ENCODE peak calls at places on chromosomes 13 and 19, in ten cellular contexts. X is kidney, H is colonic mucosa, E is thoracic aorta, U is ovary, Y is mucosa of descending colon, B is ascending aorta, Q is transverse colon, N is brain microvascular endothelial cell, R is fibroblast of lung. T is an unnamed sample.

GRCh38 chr13:94412870-94413269 is 66.6 kb downstream of the DCT start:
- DNase-seq in X (no peak), H (no peak), E (no peak), U (no peak), Y (no peak), B (no peak), Q (no peak), N (no peak), R (no peak), T (peak; percentile 9)

GRCh38 chr19:35555301-35556005 is 8.0 kb downstream of the ATP4A start:
- DNase-seq in X (peak; percentile 44), H (no peak), E (no peak), U (no peak), Y (no peak), B (no peak), Q (no peak), N (no peak), R (peak; percentile 24), T (peak; percentile 29)

GRCh38 chr19:6415592-6416190 is 8.9 kb downstream of the KHSRP start:
- DNase-seq in X (no peak), H (no peak), E (no peak), U (no peak), Y (no peak), B (no peak), Q (no peak), N (no peak), R (no peak), T (no peak)

GRCh38 chr19:53131085-53131484 is 1.6 kb downstream of the ZNF415 start:
- DNase-seq in X (no peak), H (no peak), E (no peak), U (no peak), Y (no peak), B (no peak), Q (no peak), N (no peak), R (no peak), T (no peak)

GRCh38 chr13:98447130-98447529 is 129.8 kb downstream of the STK24 start:
- DNase-seq in X (peak; percentile 37), H (no peak), E (no peak), U (no peak), Y (no peak), B (no peak), Q (no peak), N (no peak), R (no peak), T (no peak)

GRCh38 chr13:113776231-113777125 is 17.5 kb downstream of the TMEM255B start:
- DNase-seq in X (no peak), H (no peak), E (no peak), U (no peak), Y (no peak), B (no peak), Q (no peak), N (no peak), R (no peak), T (no peak)

GRCh38 chr19:46515879-46516350 is 20.2 kb upstream of the PNMA8B start:
- DNase-seq in X (no peak), H (no peak), E (no peak), U (no peak), Y (no peak), B (no peak), Q (no peak), N (peak; percentile 26), R (peak; percentile 44), T (peak; percentile 52)

GRCh38 chr13:22561581-22561980 is 619.2 kb upstream of the SGCG start:
- DNase-seq in X (no peak), H (no peak), E (no peak), U (no peak), Y (no peak), B (no peak), Q (no peak), N (no peak), R (no peak), T (no peak)

GRCh38 chr19:46015080-46015960 is 7.5 kb downstream of the PGLYRP1 start:
- DNase-seq in X (peak; percentile 92), H (peak; percentile 90), E (no peak), U (peak; percentile 46), Y (peak; percentile 88), B (peak; percentile 16), Q (peak; percentile 83), N (no peak), R (peak; percentile 17), T (no peak)

GRCh38 chr13:61255035-61255796 is 160.4 kb downstream of the PCDH20 start:
- DNase-seq in X (no peak), H (no peak), E (no peak), U (no peak), Y (no peak), B (no peak), Q (no peak), N (no peak), R (peak; percentile 6), T (no peak)

GRCh38 chr19:4676955-4677731 is 7.0 kb upstream of the MYDGF start:
- DNase-seq in X (no peak), H (peak; percentile 38), E (no peak), U (no peak), Y (no peak), B (no peak), Q (peak; percentile 34), N (peak; percentile 35), R (peak; percentile 37), T (peak; percentile 28)

DNA sequence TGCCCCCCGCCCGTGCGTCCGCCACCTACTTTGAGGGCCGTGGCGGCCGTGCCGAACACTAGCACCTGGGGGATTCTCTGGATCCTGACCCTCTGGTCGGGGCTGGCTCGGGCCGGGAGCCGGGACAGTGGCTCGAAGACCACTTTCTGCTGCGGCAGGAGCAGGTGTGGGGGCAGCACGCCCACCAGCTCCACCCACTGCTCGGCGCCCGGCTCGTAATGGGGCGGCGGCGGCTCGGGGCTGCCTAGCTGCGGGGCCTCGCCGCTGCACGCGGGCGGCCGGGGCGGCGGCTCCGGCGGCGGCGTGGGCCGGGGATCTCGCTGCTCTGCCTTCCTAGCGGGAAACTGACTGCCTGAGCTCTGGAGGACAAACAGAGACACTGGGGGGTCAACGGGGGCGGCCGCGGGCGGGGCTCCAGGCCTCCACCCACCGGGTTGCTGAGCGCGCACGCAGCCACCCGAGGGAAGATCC is 26.4 kb downstream of the DCAF15 start:
- DNase-seq in X (no peak), H (no peak), E (no peak), U (peak; percentile 51), Y (no peak), B (no peak), Q (no peak), N (no peak), R (no peak), T (no peak)
- H3K4me3 ChIP-seq in X (no peak overlapping the region), H (peak overlapping the region; percentile 43), E (peak overlapping the region; percentile 77), U (peak overlapping the region; percentile 55), Y (no peak overlapping the region), B (peak overlapping the region; percentile 58), Q (peak overlapping the region; percentile 48), N (peak overlapping the region; percentile 36), R (no peak overlapping the region), T (no peak overlapping the region)

DNA sequence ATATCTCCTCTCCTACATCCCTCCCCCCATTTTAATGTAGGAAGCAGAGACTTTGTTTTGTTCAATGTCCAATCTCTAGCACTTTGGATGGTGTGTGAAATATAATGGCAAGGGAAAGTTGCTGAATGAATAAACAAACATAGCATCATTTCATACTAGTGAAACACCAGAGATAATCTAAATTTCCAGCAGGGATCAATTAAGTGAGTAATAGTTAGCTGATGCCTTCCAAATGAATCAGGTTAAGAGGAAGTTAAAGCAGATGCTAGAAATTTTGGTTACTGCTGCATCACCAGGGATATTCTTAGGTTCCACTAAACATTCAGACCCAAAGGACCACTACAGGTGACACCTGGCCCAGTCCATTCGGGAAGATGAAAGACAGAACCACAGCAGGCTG is 8.1 kb downstream of the MRPS31 start:
- DNase-seq in X (no peak), H (no peak), E (no peak), U (no peak), Y (no peak), B (no peak), Q (no peak), N (no peak), R (no peak), T (peak; percentile 33)
- TF ChIP-seq CTCF in X (no peak), H (no peak), E (no peak), U (no peak), Y (no peak), B (no peak), Q (no peak), N (no peak), R (no peak), T (no peak)

GRCh38 chr19:50414850-50415660 is 3.7 kb upstream of the SPIB start:
- DNase-seq in X (peak; percentile 91), H (peak; percentile 75), E (no peak), U (peak; percentile 79), Y (peak; percentile 87), B (no peak), Q (peak; percentile 83), N (peak; percentile 64), R (peak; percentile 55), T (peak; percentile 63)

GRCh38 chr19:50416815-50417137 is 2.0 kb upstream of the SPIB start:
- DNase-seq in X (no peak), H (no peak), E (no peak), U (no peak), Y (no peak), B (no peak), Q (no peak), N (no peak), R (no peak), T (no peak)

GRCh38 chr19:50415661-50416033 is 3.1 kb upstream of the SPIB start:
- DNase-seq in X (no peak), H (peak; percentile 59), E (no peak), U (no peak), Y (peak; percentile 90), B (no peak), Q (peak; percentile 80), N (no peak), R (no peak), T (no peak)

GRCh38 chr19:50417138-50417849 is 1.4 kb upstream of the SPIB start:
- DNase-seq in X (no peak), H (peak; percentile 68), E (no peak), U (no peak), Y (peak; percentile 81), B (no peak), Q (peak; percentile 57), N (no peak), R (no peak), T (no peak)

DNA sequence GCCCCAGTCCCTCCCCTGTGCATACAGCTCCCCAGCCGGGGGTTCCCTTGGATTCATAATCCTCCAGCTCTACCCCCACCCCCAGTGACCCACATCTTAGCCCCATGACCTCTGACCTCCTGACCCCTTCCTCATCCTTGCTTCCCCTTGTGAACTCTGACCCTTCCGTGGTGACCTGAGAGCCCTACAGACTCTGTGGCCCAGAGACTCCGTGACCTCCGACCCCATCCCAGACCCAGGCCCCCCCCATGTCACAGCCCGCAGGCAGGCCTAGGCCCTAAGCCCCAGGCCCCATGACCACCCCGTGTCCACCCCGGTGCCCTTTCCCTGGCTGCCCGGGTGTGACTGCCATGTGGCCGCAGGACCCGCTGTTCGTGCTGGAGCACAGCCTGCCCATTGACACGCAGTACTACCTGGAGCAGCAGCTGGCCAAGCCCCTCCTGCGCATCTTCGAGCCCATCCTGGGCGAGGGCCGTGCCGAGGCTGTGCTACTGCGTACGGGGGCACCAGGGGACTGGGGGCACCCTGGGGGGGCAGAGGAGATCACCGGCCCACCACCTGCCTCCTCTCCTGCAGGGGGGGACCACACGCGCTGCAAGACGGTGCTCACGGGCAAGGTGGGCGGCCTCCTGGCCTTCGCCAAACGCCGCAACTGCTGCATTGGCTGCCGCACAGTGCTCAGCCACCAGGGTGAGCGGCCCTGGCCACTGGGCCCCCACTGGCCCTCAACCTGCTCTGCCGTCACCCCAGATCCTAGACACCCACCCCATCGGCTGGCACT is 2.5 kb upstream of the SPIB start:
- DNase-seq in X (peak; percentile 80), H (no peak), E (no peak), U (no peak), Y (peak; percentile 67), B (no peak), Q (no peak), N (no peak), R (no peak), T (no peak)
- H3K4me3 ChIP-seq in X (no peak overlapping the region), H (no peak overlapping the region), E (no peak overlapping the region), U (no peak overlapping the region), Y (no peak overlapping the region), B (no peak overlapping the region), Q (no peak overlapping the region), N (no peak overlapping the region), R (no peak overlapping the region), T (no peak overlapping the region)

GRCh38 chr19:38544569-38545315 is 73.0 kb downstream of the MAP4K1 start:
- DNase-seq in X (no peak), H (no peak), E (no peak), U (no peak), Y (peak; percentile 10), B (no peak), Q (no peak), N (no peak), R (no peak), T (peak; percentile 9)
- TF ChIP-seq CTCF in X (no peak), H (peak; percentile 54), E (peak; percentile 4), U (no peak), Y (peak; percentile 32), B (no peak), Q (no peak), N (peak; percentile 55), R (peak; percentile 55), T (peak; percentile 58)